ENCODE peak calls at places on chromosomes 5 and 9, in four cellular contexts. G, X, O and S are unnamed samples.

GRCh38 chr5:65171645-65172044 is 310.1 kb downstream of the ADAMTS6 start:
- DNase-seq in G (no peak), X (no peak), O (no peak), S (no peak)

GRCh38 chr9:105328296-105328695 is 83.8 kb downstream of the SLC44A1 start:
- DNase-seq in G (no peak), X (no peak), O (no peak), S (no peak)

GRCh38 chr9:28456886-28457285 is 883.6 kb upstream of the C9orf72 start:
- DNase-seq in G (no peak), X (no peak), O (no peak), S (no peak)

GRCh38 chr9:33161589-33162132 is 5.5 kb downstream of the B4GALT1 start:
- DNase-seq in G (no peak), X (no peak), O (no peak), S (peak)

GRCh38 chr9:136646827-136647711 is 15.6 kb upstream of the EGFL7 start:
- DNase-seq in G (no peak), X (no peak), O (no peak), S (no peak)

GRCh38 chr5:172436078-172436873 is 18.0 kb downstream of the SH3PXD2B start:
- DNase-seq in G (no peak), X (no peak), O (no peak), S (no peak)

GRCh38 chr5:122062205-122062604 is 15.9 kb downstream of the LOX start:
- DNase-seq in G (no peak), X (no peak), O (no peak), S (no peak)

GRCh38 chr9:96158909-96159575 is 142.9 kb downstream of the HSD17B3 start:
- DNase-seq in G (no peak), X (no peak), O (no peak), S (no peak)

GRCh38 chr9:95283678-95284077 is 33.8 kb downstream of the FANCC start:
- DNase-seq in G (no peak), X (no peak), O (no peak), S (no peak)

GRCh38 chr5:122863721-122864120 is 18.3 kb downstream of the SNX24 start:
- DNase-seq in G (no peak), X (no peak), O (no peak), S (no peak)

GRCh38 chr5:138132543-138132942 is 6.7 kb downstream of the NME5 start:
- DNase-seq in G (no peak), X (no peak), O (no peak), S (no peak)

GRCh38 chr5:143154495-143155375 is 248.8 kb downstream of the NR3C1 start:
- DNase-seq in G (peak), X (no peak), O (no peak), S (no peak)

GRCh38 chr9:113309204-113309813 is 6.1 kb upstream of the RNF183 start:
- DNase-seq in G (no peak), X (peak), O (no peak), S (peak)

GRCh38 chr5:133873936-133874585 is 94.4 kb downstream of the C5orf15 start:
- DNase-seq in G (no peak), X (no peak), O (no peak), S (no peak)

GRCh38 chr5:74251106-74252032 is 389.2 kb downstream of the ENC1 start:
- DNase-seq in G (no peak), X (peak), O (no peak), S (no peak)

GRCh38 chr9:89969156-89969566 is 364.3 kb downstream of the GADD45G start:
- DNase-seq in G (no peak), X (no peak), O (no peak), S (no peak)

GRCh38 chr9:111099199-111100005 is 61.1 kb upstream of the LPAR1 start:
- DNase-seq in G (peak), X (no peak), O (no peak), S (no peak)

GRCh38 chr9:129072171-129072570 is 8.7 kb upstream of the DOLPP1 start:
- DNase-seq in G (no peak), X (peak), O (no peak), S (no peak)

GRCh38 chr9:16627967-16628366 is 242.5 kb downstream of the BNC2 start:
- DNase-seq in G (no peak), X (no peak), O (no peak), S (no peak)

GRCh38 chr5:76202182-76202581 is 119.0 kb downstream of the SV2C start:
- DNase-seq in G (no peak), X (no peak), O (no peak), S (no peak)

GRCh38 chr9:109013678-109014145 is 413 bp upstream of the CTNNAL1 start:
- DNase-seq in G (no peak), X (no peak), O (no peak), S (no peak)

GRCh38 chr9:93574900-93575705 is 1.3 kb upstream of the PHF2 start:
- DNase-seq in G (no peak), X (no peak), O (no peak), S (no peak)

GRCh38 chr9:127589955-127590370 is 22.1 kb upstream of the STXBP1 start:
- DNase-seq in G (no peak), X (peak), O (no peak), S (no peak)

GRCh38 chr5:14767942-14768837 is 103.4 kb downstream of the ANKH start:
- DNase-seq in G (no peak), X (no peak), O (no peak), S (no peak)

GRCh38 chr9:136626740-136627642 is 35.7 kb upstream of the EGFL7 start:
- DNase-seq in G (no peak), X (no peak), O (no peak), S (no peak)

GRCh38 chr9:70121818-70122436 is 78.3 kb downstream of the MAMDC2 start:
- DNase-seq in G (no peak), X (no peak), O (no peak), S (no peak)

GRCh38 chr5:5145651-5146529 is 5.8 kb downstream of the ADAMTS16 start:
- DNase-seq in G (no peak), X (no peak), O (no peak), S (peak)

GRCh38 chr9:105681724-105682123 is 12.6 kb upstream of the TMEM38B start:
- DNase-seq in G (no peak), X (peak), O (no peak), S (no peak)

GRCh38 chr9:95807326-95807947 is 68.1 kb upstream of the ERCC6L2 start:
- DNase-seq in G (no peak), X (no peak), O (no peak), S (no peak)

GRCh38 chr5:93665649-93666048 is 75.8 kb downstream of the POU5F2 start:
- DNase-seq in G (no peak), X (no peak), O (no peak), S (no peak)

DNA sequence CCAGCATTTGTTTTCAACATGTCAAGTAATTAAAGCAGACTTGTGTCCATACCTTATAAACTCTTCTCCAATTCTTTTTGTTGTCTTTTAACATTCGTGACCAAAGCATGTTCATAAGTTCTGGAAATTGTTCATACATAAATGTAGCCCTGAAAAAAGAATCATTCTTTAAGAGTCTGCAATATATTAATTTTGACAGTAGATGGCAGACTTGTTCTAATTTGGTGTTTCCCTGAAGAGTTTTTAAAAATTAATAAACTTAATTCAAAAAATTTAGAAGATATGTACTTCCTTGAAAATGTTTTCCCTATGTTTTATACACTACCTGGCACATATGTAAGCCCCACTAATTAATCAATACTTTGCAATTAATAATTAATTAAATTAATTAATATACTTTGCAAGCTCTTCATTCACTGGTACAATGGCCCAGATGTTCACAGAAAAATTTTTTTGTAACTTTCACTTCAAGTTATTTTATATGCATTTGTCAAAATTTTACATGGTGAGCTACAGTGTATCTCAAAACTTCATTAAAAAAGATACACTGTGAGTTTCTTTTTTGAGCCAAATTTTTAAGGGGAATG is 42.2 kb downstream of the CLINT1 start:
- DNase-seq in G (no peak), X (no peak), O (no peak), S (no peak)
- TF ChIP-seq EGR1 in G (no peak), X (no peak), O (no peak), S (no peak)

GRCh38 chr9:18338042-18338441 is 135.9 kb upstream of the ADAMTSL1 start:
- DNase-seq in G (no peak), X (no peak), O (no peak), S (no peak)
- TF ChIP-seq MAX in G (no peak), X (no peak), O (no peak), S (no peak)

GRCh38 chr5:72379936-72380335 is 59.8 kb downstream of the PTCD2 start:
- DNase-seq in G (no peak), X (no peak), O (no peak), S (no peak)

GRCh38 chr5:72374844-72375243 is 54.7 kb downstream of the PTCD2 start:
- DNase-seq in G (no peak), X (no peak), O (no peak), S (no peak)

GRCh38 chr5:72380491-72381274 is 60.5 kb downstream of the PTCD2 start:
- DNase-seq in G (no peak), X (no peak), O (no peak), S (no peak)

GRCh38 chr5:72378636-72379289 is 58.6 kb downstream of the PTCD2 start:
- DNase-seq in G (no peak), X (no peak), O (no peak), S (no peak)

DNA sequence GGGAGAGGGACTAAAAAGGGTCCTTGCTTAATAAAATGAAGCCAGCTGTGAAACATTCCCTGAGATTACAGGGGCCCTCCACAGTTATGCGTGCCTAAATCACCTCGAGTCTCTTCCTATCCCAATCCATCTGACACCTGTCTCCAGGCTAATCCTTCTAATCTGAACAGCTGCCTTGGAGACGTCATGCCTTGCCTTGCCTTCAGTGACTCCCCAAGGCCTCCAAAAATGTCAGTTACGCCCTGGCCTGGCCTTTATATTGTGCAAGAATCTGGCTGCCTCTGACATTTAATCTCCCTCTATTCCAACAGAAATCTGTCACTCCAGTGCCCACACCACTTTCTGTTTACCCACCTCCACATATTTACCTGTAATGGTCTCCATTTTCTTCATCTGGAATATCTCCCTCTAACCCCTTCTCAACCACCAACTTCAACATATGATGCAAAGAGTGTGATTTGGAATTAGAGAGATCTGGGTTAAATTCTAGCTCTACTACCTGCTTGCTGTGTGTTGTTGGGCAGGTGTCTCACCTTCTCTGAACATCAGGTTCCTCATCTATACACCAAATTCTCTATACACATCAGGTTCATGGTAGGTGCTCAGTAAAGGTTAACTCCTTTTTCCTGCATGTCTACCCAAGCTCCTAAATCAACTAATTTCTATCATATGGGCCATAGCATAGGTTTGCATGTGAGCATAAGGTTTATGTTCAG is 57.9 kb downstream of the PTCD2 start:
- DNase-seq in G (no peak), X (no peak), O (no peak), S (no peak)
- TF ChIP-seq EGR1 in G (no peak), X (no peak), O (no peak), S (no peak)

GRCh38 chr5:51995773-51996306 is 612.6 kb downstream of the ISL1 start:
- DNase-seq in G (no peak), X (no peak), O (no peak), S (no peak)
- TF ChIP-seq MAX in G (no peak), X (no peak), O (no peak), S (no peak)

DNA sequence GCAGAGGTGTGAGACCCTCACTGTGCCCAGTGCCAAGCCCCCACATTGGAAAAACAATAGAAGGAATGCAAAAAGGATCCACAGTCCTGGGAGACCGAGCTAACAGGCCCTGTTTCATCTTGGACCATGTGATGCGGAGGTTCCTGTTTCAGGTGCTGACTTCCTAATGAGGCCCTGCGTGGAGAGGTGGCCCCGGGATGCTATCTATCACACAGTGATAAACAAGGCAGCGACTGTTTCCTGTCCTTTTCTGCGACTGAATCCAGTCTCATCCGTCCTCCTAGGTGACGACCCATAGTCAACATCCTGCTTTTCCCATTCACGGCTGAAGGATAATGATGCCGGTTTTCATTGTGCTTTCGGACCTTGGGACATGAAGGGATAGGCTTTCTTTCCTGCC is 56.4 kb upstream of the BOD1 start:
- DNase-seq in G (no peak), X (no peak), O (no peak), S (no peak)
- TF ChIP-seq EGR1 in G (no peak), X (no peak), O (no peak), S (no peak)

GRCh38 chr5:177611446-177612214 is 11.7 kb downstream of the B4GALT7 start:
- DNase-seq in G (no peak), X (no peak), O (no peak), S (no peak)

GRCh38 chr5:177610770-177611445 is 11.0 kb downstream of the B4GALT7 start:
- DNase-seq in G (no peak), X (no peak), O (no peak), S (no peak)

GRCh38 chr5:177609076-177610059 is 9.4 kb downstream of the B4GALT7 start:
- DNase-seq in G (no peak), X (no peak), O (no peak), S (no peak)

GRCh38 chr5:177610131-177610769 is 10.3 kb downstream of the B4GALT7 start:
- DNase-seq in G (no peak), X (no peak), O (no peak), S (no peak)

DNA sequence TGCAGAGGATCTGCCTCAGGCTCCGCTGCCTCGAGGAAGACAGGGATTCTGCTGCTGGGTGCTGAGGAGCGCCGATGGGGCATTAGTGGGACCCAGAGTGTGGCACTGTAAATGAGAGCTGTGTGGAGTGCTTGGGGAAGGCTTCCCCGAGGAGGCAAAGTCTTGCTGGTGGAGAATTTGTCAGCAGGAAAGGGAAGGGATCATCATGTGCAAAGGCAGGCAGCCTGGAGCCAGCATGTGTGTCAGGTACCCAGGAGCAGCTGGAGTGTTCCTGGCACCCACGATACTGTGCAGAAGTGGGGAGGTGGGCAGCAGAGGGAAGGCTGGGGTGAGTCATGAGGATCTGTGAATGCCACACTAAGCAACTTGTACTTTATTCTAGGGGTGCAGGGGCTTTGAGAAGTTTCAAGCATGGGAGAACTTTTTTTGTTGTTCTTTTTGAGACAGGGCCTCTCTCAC is 12.3 kb downstream of the B4GALT7 start:
- DNase-seq in G (no peak), X (no peak), O (no peak), S (no peak)
- TF ChIP-seq MAX in G (no peak), X (no peak), O (no peak), S (no peak)